ENCODE peak calls at places on chromosomes 3 and 15, in four cellular contexts. One of them, this sample, is unnamed.

GRCh38 chr15:25497934-25498333 is 59.1 kb upstream of the UBE3A start:
- DNase-seq in HFF-Myc: no peak
- DNase-seq in upper lobe of right lung: no peak
- DNase-seq in IMR-90: no peak
- DNase-seq in this sample: no peak

GRCh38 chr3:2097641-2098191 is 950 bp upstream of the CNTN4 start:
- DNase-seq in IMR-90: no peak
- DNase-seq in upper lobe of right lung: no peak
- DNase-seq in HFF-Myc: no peak
- DNase-seq in this sample: no peak

GRCh38 chr3:176767385-176767784 is 429.9 kb downstream of the TBL1XR1 start:
- DNase-seq in HFF-Myc: no peak
- DNase-seq in IMR-90: peak
- DNase-seq in upper lobe of right lung: no peak
- DNase-seq in this sample: no peak

GRCh38 chr3:42052867-42053351 is 38.2 kb upstream of the TRAK1 start:
- DNase-seq in HFF-Myc: no peak
- DNase-seq in IMR-90: peak
- DNase-seq in upper lobe of right lung: no peak
- DNase-seq in this sample: no peak

GRCh38 chr3:18098960-18099587 is 326.1 kb downstream of the SATB1 start:
- DNase-seq in upper lobe of right lung: no peak
- DNase-seq in IMR-90: peak
- DNase-seq in HFF-Myc: peak
- DNase-seq in this sample: peak

GRCh38 chr3:197550489-197550888 is 5.3 kb downstream of the BDH1 start:
- DNase-seq in HFF-Myc: no peak
- DNase-seq in IMR-90: no peak
- DNase-seq in upper lobe of right lung: no peak
- DNase-seq in this sample: no peak

GRCh38 chr15:70703483-70703882 is 59.9 kb downstream of the UACA start:
- DNase-seq in IMR-90: no peak
- DNase-seq in HFF-Myc: no peak
- DNase-seq in upper lobe of right lung: no peak
- DNase-seq in this sample: no peak

GRCh38 chr3:145286937-145287336 is 874.0 kb downstream of the PLOD2 start:
- DNase-seq in IMR-90: no peak
- DNase-seq in upper lobe of right lung: no peak
- DNase-seq in HFF-Myc: no peak
- DNase-seq in this sample: no peak

GRCh38 chr3:196219194-196219969 is 3.0 kb downstream of the SLC51A start:
- DNase-seq in upper lobe of right lung: peak
- DNase-seq in IMR-90: peak
- DNase-seq in HFF-Myc: peak
- DNase-seq in this sample: no peak

GRCh38 chr15:67850336-67850735 is 10.5 kb upstream of the RNU6-1 start:
- DNase-seq in upper lobe of right lung: no peak
- DNase-seq in IMR-90: no peak
- DNase-seq in HFF-Myc: no peak
- DNase-seq in this sample: no peak

GRCh38 chr3:184776916-184777315 is 35.0 kb upstream of the VPS8 start:
- DNase-seq in IMR-90: no peak
- DNase-seq in HFF-Myc: no peak
- DNase-seq in upper lobe of right lung: peak
- DNase-seq in this sample: no peak

DNA sequence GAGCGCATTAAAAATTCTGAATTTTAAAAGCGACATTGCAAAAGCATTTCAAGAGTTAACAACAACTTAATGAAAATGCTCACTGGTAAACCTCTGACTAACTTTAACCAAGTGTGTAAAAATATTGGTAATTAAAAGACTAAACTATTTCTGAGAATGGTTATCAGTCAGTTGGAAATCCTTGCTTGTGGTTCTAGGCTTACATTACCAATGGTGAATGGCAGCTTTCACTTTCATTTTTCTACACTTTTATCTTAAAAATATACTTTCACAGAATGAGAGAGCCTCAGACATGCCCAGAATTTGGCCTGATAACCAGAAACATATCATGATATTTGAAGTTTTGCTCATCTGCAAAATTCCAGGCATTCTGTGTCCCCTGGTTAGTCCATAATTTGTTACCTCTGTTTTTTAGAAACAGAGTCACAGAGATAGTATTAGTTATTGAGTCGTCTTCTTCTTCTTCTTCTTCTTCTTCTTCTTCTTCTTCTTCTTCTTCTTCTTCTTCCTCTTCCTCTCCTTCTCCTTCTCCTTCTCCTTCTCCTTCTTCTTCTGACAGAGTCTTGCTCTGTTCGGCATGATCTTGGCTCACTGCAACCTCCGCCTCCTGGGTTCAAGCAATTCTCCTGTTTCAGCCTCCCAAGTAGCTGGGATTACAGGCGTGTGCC is 5.5 kb upstream of the RNF111 start:
- DNase-seq in IMR-90: no peak
- DNase-seq in HFF-Myc: no peak
- DNase-seq in upper lobe of right lung: no peak
- DNase-seq in this sample: no peak
- H3K4me3 ChIP-seq in IMR-90: no peak
- H3K4me3 ChIP-seq in HFF-Myc: no peak
- H3K4me3 ChIP-seq in upper lobe of right lung: no peak
- H3K4me3 ChIP-seq in this sample: no peak

DNA sequence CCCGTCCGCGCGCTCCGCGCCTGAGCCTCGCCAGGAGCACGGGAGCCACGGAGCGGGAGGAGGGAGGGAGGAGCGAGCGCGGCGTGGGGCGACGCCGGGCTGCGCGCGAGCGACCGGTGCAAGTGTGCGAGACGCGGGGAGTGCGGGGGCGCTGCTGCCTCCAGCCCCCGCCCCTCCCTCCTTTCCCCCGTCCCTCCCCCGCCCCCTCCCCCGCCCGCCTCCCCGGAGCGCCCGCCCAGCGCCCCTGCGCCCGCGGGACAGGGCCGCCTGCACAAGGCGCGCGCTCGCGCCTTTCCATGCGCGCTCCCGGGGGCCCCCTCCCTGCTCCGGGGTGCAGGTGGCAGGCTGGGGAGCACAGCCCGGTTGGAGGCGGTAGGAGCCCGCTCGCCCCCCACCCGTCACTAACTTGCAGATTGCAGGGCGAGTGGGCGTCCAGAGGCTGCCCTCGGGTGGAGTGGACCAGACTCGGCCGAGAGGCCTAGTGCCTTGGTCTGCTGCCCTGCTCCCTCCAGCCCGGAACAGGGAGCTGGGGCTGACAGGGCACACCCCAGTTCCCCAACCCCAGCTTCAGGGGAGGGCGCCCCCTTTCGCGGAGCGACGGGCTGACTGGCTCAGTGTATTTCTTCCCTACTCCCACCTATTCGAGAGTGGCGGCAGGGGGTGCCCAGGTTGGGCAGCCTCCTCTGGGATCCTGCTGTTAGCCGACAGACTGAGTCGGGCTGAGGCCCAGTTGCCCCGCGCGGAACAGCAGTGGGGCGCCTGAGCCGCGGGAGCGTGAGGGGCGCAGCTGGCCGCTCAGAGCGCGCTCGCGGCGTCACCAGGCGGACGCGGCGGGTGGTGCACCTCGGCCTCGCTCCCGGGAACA is at the start of gene WNT7A:
- DNase-seq in IMR-90: no peak
- DNase-seq in HFF-Myc: no peak
- DNase-seq in upper lobe of right lung: peak
- DNase-seq in this sample: no peak
- TF ChIP-seq CTCF in IMR-90: peak
- TF ChIP-seq CTCF in HFF-Myc: peak
- TF ChIP-seq CTCF in upper lobe of right lung: peak
- TF ChIP-seq CTCF in this sample: no peak

GRCh38 chr3:134371542-134372324 is 2.5 kb downstream of the AMOTL2 start:
- DNase-seq in upper lobe of right lung: peak
- DNase-seq in IMR-90: peak
- DNase-seq in HFF-Myc: no peak
- DNase-seq in this sample: no peak
- H3K4me3 ChIP-seq in upper lobe of right lung: peak
- H3K4me3 ChIP-seq in IMR-90: peak
- H3K4me3 ChIP-seq in HFF-Myc: peak
- H3K4me3 ChIP-seq in this sample: peak

GRCh38 chr3:113279686-113280085 is 68.3 kb downstream of the BOC start:
- DNase-seq in upper lobe of right lung: no peak
- DNase-seq in IMR-90: no peak
- DNase-seq in HFF-Myc: no peak
- DNase-seq in this sample: no peak
- TF ChIP-seq CTCF in upper lobe of right lung: no peak
- TF ChIP-seq CTCF in IMR-90: no peak
- TF ChIP-seq CTCF in HFF-Myc: no peak
- TF ChIP-seq CTCF in this sample: no peak

GRCh38 chr3:27641271-27641670 is 80.9 kb downstream of the EOMES start:
- DNase-seq in upper lobe of right lung: no peak
- DNase-seq in IMR-90: no peak
- DNase-seq in HFF-Myc: no peak
- DNase-seq in this sample: no peak

GRCh38 chr3:27644936-27645335 is 77.2 kb downstream of the EOMES start:
- DNase-seq in HFF-Myc: no peak
- DNase-seq in IMR-90: peak
- DNase-seq in upper lobe of right lung: no peak
- DNase-seq in this sample: no peak

GRCh38 chr3:27642796-27643195 is 79.3 kb downstream of the EOMES start:
- DNase-seq in IMR-90: no peak
- DNase-seq in upper lobe of right lung: no peak
- DNase-seq in HFF-Myc: no peak
- DNase-seq in this sample: no peak

GRCh38 chr3:27641888-27642601 is 80.1 kb downstream of the EOMES start:
- DNase-seq in upper lobe of right lung: no peak
- DNase-seq in IMR-90: no peak
- DNase-seq in HFF-Myc: no peak
- DNase-seq in this sample: no peak

DNA sequence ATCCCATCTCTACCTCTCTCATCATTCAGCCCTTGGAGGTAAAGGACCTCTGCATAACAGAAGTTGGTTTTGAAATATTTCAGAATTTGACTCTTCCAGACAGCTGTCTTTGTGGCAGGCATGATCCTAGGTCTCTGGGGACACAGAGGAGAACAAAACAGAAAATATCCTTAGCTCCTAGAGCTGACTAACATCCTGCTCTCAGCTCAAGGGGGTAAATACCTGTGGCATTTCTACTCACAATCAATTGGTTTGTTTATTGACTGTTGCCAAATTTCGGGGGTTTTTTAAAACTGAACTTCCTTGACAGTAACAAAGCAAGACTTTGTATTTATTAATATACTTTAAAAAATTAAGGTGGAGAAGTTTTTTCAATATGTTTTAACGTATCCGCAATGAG is 78.8 kb downstream of the EOMES start:
- DNase-seq in upper lobe of right lung: no peak
- DNase-seq in IMR-90: peak
- DNase-seq in HFF-Myc: no peak
- DNase-seq in this sample: no peak
- H3K4me3 ChIP-seq in upper lobe of right lung: no peak
- H3K4me3 ChIP-seq in IMR-90: no peak
- H3K4me3 ChIP-seq in HFF-Myc: no peak
- H3K4me3 ChIP-seq in this sample: no peak

This sample was measured in retinal pigment epithelial cell.